ENCODE peak calls at places on chromosomes 7 and 10, in nine cellular contexts. D is Panc1, R is mesendoderm, I is RWPE1, N is keratinocyte, A is upper lobe of left lung, P is caudate nucleus, T is aorta, C is cardiac muscle cell. L is an unnamed sample.

GRCh38 chr7:32577421-32577820 is 82.1 kb downstream of the AVL9 start:
- DNase-seq in D (no peak), R (no peak), I (no peak), N (no peak), A (no peak), P (no peak), T (no peak), C (no peak), L (no peak)

GRCh38 chr10:127338391-127339108 is 142.2 kb upstream of the INSYN2A start:
- DNase-seq in D (no peak), R (no peak), I (no peak), N (no peak), A (no peak), P (no peak), T (no peak), C (peak), L (peak)

GRCh38 chr7:26667514-26668133 is 196.8 kb downstream of the SKAP2 start:
- DNase-seq in D (peak), R (peak), I (peak), N (peak), A (no peak), P (peak), T (no peak), C (peak), L (peak)

GRCh38 chr7:106552645-106553445 is 108.1 kb downstream of the CCDC71L start:
- DNase-seq in D (no peak), R (no peak), I (no peak), N (no peak), A (no peak), P (no peak), T (no peak), C (no peak), L (no peak)

GRCh38 chr10:20372748-20373147 is 524.4 kb downstream of the NEBL start:
- DNase-seq in D (no peak), R (peak), I (no peak), N (no peak), A (no peak), P (no peak), T (no peak), C (no peak), L (no peak)

GRCh38 chr10:77841711-77842375 is 84.7 kb downstream of the DLG5 start:
- DNase-seq in D (no peak), R (no peak), I (no peak), N (no peak), A (no peak), P (no peak), T (peak), C (no peak), L (no peak)

GRCh38 chr10:89086801-89087513 is 96.4 kb downstream of the FAS start:
- DNase-seq in D (no peak), R (peak), I (no peak), N (no peak), A (peak), P (peak), T (peak), C (peak), L (no peak)

GRCh38 chr10:88401671-88402347 is 181.3 kb downstream of the RNLS start:
- DNase-seq in D (no peak), R (no peak), I (peak), N (no peak), A (no peak), P (no peak), T (no peak), C (peak), L (no peak)

GRCh38 chr10:131320860-131321604 is 9.5 kb upstream of the TCERG1L start:
- DNase-seq in D (no peak), R (peak), I (no peak), N (no peak), A (peak), P (no peak), T (no peak), C (no peak), L (no peak)

GRCh38 chr10:129971381-129972144 is 7.5 kb upstream of the EBF3 start:
- DNase-seq in D (no peak), R (peak), I (peak), N (no peak), A (peak), P (no peak), T (peak), C (peak), L (no peak)

GRCh38 chr10:87760195-87760905 is 57.7 kb downstream of the ATAD1 start:
- DNase-seq in D (no peak), R (no peak), I (no peak), N (no peak), A (no peak), P (no peak), T (no peak), C (peak), L (no peak)

GRCh38 chr7:82286096-82286841 is 157.3 kb downstream of the CACNA2D1 start:
- DNase-seq in D (no peak), R (no peak), I (no peak), N (no peak), A (no peak), P (no peak), T (no peak), C (peak), L (no peak)

GRCh38 chr10:31836569-31837406 is 91.8 kb downstream of the ARHGAP12 start:
- DNase-seq in D (peak), R (peak), I (peak), N (no peak), A (no peak), P (peak), T (no peak), C (peak), L (peak)

GRCh38 chr10:61397175-61397986 is 55.8 kb downstream of the TMEM26 start:
- DNase-seq in D (no peak), R (no peak), I (no peak), N (no peak), A (no peak), P (no peak), T (no peak), C (peak), L (peak)
- H3K27ac ChIP-seq in D (peak), R (no peak), I (no peak), N (peak), A (peak), P (peak), T (no peak), C (peak), L (no peak)

DNA sequence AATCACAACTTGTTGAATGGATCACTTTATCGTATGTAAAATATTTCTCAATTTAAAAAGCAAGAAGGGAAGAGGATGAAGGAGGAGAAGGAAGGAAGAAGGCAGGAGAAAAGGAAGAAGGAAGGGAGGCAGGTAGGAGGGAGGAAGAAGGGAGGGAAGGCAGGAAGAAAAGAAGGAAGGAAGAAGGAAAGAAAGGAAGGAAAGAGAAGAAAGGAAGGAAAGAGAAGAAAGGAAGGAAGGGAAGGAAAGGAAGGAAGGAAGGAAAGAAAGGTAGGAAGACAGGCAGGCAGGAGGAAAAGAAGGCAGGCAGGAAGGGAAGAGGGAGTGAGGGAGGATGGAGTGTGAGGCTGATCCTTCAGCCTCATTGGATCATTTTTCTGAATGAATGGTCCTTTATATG is 145.5 kb downstream of the MYOF start:
- DNase-seq in D (no peak), R (no peak), I (no peak), N (no peak), A (no peak), P (no peak), T (no peak), C (no peak), L (no peak)
- H3K27ac ChIP-seq in D (no peak), R (no peak), I (no peak), N (no peak), A (no peak), P (no peak), T (no peak), C (no peak), L (no peak)

DNA sequence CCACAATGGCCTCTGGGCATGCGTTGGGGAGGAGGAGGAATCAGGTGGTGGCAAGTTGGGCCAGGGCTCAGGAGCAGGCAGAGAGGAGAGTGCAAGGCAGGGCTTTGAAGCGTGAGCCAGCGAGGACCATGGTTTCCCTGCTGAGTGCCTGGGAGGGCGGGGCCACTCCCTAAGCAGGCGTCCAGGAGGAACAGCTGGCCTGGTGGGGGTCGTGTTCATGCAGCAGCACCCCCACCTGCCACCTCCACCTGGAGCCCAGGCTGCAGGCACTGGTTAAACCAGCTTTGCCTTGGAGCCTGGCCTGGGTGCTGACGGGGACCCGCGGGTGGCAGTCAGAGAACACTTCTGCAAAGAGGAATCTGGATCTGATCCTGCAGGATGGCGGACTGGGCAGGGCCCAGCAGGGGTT is 24.2 kb upstream of the AQP1 start:
- DNase-seq in D (no peak), R (peak), I (no peak), N (no peak), A (peak), P (no peak), T (no peak), C (no peak), L (no peak)
- H3K27ac ChIP-seq in D (no peak), R (no peak), I (no peak), N (no peak), A (peak), P (no peak), T (no peak), C (no peak), L (no peak)

GRCh38 chr7:36272567-36273269 is 116.9 kb upstream of the ANLN start:
- DNase-seq in D (no peak), R (no peak), I (no peak), N (no peak), A (peak), P (no peak), T (no peak), C (no peak), L (no peak)
- H3K27ac ChIP-seq in D (peak), R (no peak), I (no peak), N (no peak), A (peak), P (no peak), T (no peak), C (no peak), L (no peak)

DNA sequence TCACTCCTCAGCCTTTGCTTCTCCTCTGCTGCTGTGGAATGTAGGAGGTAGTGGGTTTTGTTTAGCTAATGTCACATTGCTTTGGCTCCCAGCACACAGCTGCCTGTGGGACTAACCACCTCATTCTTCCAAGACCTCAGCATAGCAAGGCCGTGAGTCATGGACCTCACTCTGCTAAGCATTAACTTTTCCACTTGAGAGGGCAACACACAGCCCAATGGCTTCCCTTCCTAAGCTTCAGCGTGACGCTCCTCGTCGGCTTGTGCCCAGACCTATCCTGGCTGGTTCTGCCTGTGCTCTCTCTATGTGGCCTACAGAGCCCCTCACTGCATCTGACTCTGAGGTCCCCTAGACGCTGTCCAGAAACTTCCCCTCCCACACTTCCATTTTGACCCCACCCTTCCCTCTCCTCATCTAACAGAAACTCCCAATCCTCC is 23.3 kb downstream of the MYOF start:
- DNase-seq in D (peak), R (peak), I (peak), N (peak), A (no peak), P (no peak), T (peak), C (peak), L (peak)
- H3K27ac ChIP-seq in D (peak), R (peak), I (peak), N (peak), A (peak), P (no peak), T (peak), C (peak), L (peak)

GRCh38 chr7:127666602-127667001 is 14.6 kb downstream of the SND1 start:
- DNase-seq in D (peak), R (no peak), I (no peak), N (no peak), A (no peak), P (no peak), T (no peak), C (no peak), L (no peak)

GRCh38 chr7:127665922-127666321 is 13.9 kb downstream of the SND1 start:
- DNase-seq in D (no peak), R (peak), I (no peak), N (no peak), A (no peak), P (no peak), T (no peak), C (no peak), L (no peak)

GRCh38 chr7:127671341-127671740 is 19.3 kb downstream of the SND1 start:
- DNase-seq in D (no peak), R (no peak), I (no peak), N (no peak), A (no peak), P (no peak), T (no peak), C (no peak), L (no peak)

GRCh38 chr7:127667751-127668530 is 15.9 kb downstream of the SND1 start:
- DNase-seq in D (no peak), R (no peak), I (no peak), N (no peak), A (no peak), P (no peak), T (no peak), C (no peak), L (no peak)

GRCh38 chr7:127667017-127667670 is 15.2 kb downstream of the SND1 start:
- DNase-seq in D (peak), R (no peak), I (peak), N (peak), A (no peak), P (no peak), T (no peak), C (peak), L (peak)
- H3K27ac ChIP-seq in D (peak), R (no peak), I (peak), N (peak), A (no peak), P (no peak), T (no peak), C (no peak), L (peak)

GRCh38 chr7:2809903-2810628 is 34.0 kb downstream of the GNA12 start:
- DNase-seq in D (no peak), R (no peak), I (no peak), N (no peak), A (no peak), P (no peak), T (no peak), C (no peak), L (no peak)
- H3K27ac ChIP-seq in D (peak), R (no peak), I (peak), N (no peak), A (no peak), P (no peak), T (no peak), C (no peak), L (no peak)

DNA sequence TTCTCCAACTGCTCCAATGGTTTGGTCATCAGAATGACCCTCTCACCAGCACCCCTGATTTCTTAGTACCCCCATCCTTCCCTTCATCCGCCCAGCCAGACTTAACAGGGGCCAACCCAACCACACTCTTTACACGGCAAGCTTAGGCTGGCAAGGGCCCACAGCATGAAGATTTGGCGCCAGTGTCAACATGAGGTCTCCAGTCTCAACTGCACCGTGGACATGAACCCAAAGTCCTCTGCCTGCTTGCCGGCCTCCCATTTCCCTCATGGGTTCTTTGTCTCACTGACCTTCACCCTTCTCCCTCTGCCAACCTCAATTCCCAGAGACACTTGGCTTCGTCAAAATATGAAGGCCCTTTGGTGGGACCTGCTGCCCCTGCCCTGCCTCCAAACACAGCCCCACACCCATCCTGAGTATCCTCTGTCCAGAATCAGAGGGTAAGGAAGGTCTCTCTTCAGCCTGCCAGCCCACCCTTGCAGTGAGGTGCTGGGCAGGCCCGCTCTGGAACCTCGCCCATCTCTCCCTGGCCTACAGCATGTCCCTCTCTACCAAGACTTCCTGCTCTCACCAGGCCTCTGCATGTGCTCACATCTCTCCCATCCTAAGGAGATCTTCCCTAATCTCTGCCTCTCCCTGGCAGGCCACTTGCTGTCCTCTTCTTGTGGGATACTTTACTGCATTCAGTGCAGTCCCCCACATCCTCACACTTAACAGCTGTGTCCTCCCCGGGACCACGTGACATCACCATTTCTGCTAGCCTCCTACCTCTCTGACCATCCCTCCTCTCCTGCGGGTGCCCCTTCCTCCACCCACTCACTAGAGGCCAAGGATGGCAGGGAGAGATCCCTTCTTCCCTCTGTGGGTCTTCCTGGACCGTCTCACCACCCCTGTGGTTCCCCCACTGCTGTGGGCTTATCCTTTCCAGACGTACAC is 91.7 kb upstream of the ZMIZ1 start:
- DNase-seq in D (no peak), R (no peak), I (no peak), N (no peak), A (no peak), P (no peak), T (no peak), C (no peak), L (no peak)
- H3K27ac ChIP-seq in D (peak), R (no peak), I (peak), N (no peak), A (no peak), P (no peak), T (no peak), C (peak), L (peak)

L was measured in astrocyte.